ENCODE peak calls at places on chromosomes 4 and X, in ten cellular contexts. One of them, this sample, is unnamed.
A peak's percentile ranks its signal among the peaks of the same experiment; 100 is the strongest.

GRCh38 chrX:71532078-71532752 is 689 bp upstream of the OGT start:
- DNase-seq in sigmoid colon: no peak
- DNase-seq in tibial nerve: no peak
- DNase-seq in GM23338: no peak
- DNase-seq in heart left ventricle: no peak
- DNase-seq in upper lobe of left lung: no peak
- DNase-seq in adrenal gland: peak; percentile 62
- DNase-seq in Caco-2: peak; percentile 9
- DNase-seq in PC-3: peak; percentile 58
- DNase-seq in IMR-90: peak; percentile 66
- DNase-seq in this sample: no peak

GRCh38 chr4:39118034-39118658 is 56.1 kb downstream of the KLHL5 start:
- DNase-seq in Caco-2: no peak
- DNase-seq in IMR-90: no peak
- DNase-seq in tibial nerve: no peak
- DNase-seq in upper lobe of left lung: no peak
- DNase-seq in sigmoid colon: no peak
- DNase-seq in GM23338: no peak
- DNase-seq in adrenal gland: no peak
- DNase-seq in heart left ventricle: no peak
- DNase-seq in PC-3: no peak
- DNase-seq in this sample: no peak

GRCh38 chr4:77385124-77385969 is 220.3 kb upstream of the CXCL13 start:
- DNase-seq in tibial nerve: peak; percentile 43
- DNase-seq in PC-3: peak; percentile 61
- DNase-seq in adrenal gland: peak; percentile 85
- DNase-seq in sigmoid colon: peak; percentile 70
- DNase-seq in heart left ventricle: peak; percentile 52
- DNase-seq in Caco-2: peak; percentile 66
- DNase-seq in IMR-90: peak; percentile 63
- DNase-seq in GM23338: peak; percentile 77
- DNase-seq in upper lobe of left lung: no peak
- DNase-seq in this sample: no peak

GRCh38 chr4:156778093-156778492 is 193.5 kb downstream of the PDGFC start:
- DNase-seq in IMR-90: peak; percentile 72
- DNase-seq in tibial nerve: no peak
- DNase-seq in PC-3: peak; percentile 48
- DNase-seq in adrenal gland: no peak
- DNase-seq in sigmoid colon: no peak
- DNase-seq in upper lobe of left lung: no peak
- DNase-seq in heart left ventricle: no peak
- DNase-seq in Caco-2: no peak
- DNase-seq in GM23338: no peak
- DNase-seq in this sample: no peak

GRCh38 chr4:159220353-159220752 is 117.5 kb downstream of the RAPGEF2 start:
- DNase-seq in IMR-90: no peak
- DNase-seq in sigmoid colon: no peak
- DNase-seq in GM23338: no peak
- DNase-seq in PC-3: no peak
- DNase-seq in heart left ventricle: no peak
- DNase-seq in Caco-2: no peak
- DNase-seq in adrenal gland: no peak
- DNase-seq in tibial nerve: no peak
- DNase-seq in upper lobe of left lung: no peak
- DNase-seq in this sample: no peak

GRCh38 chr4:169098054-169098896 is 88.2 kb upstream of the CBR4 start:
- DNase-seq in IMR-90: peak; percentile 52
- DNase-seq in upper lobe of left lung: no peak
- DNase-seq in tibial nerve: no peak
- DNase-seq in adrenal gland: no peak
- DNase-seq in sigmoid colon: no peak
- DNase-seq in GM23338: no peak
- DNase-seq in heart left ventricle: no peak
- DNase-seq in PC-3: no peak
- DNase-seq in Caco-2: no peak
- DNase-seq in this sample: no peak

GRCh38 chrX:70878925-70879324 is 29.6 kb downstream of the TEX11 start:
- DNase-seq in tibial nerve: no peak
- DNase-seq in adrenal gland: no peak
- DNase-seq in GM23338: no peak
- DNase-seq in Caco-2: no peak
- DNase-seq in heart left ventricle: no peak
- DNase-seq in IMR-90: no peak
- DNase-seq in PC-3: no peak
- DNase-seq in sigmoid colon: no peak
- DNase-seq in upper lobe of left lung: no peak
- DNase-seq in this sample: no peak

GRCh38 chrX:38513087-38513742 is 48.1 kb upstream of the TSPAN7 start:
- DNase-seq in Caco-2: peak; percentile 15
- DNase-seq in PC-3: peak; percentile 10
- DNase-seq in sigmoid colon: no peak
- DNase-seq in adrenal gland: no peak
- DNase-seq in tibial nerve: no peak
- DNase-seq in heart left ventricle: no peak
- DNase-seq in IMR-90: no peak
- DNase-seq in upper lobe of left lung: no peak
- DNase-seq in GM23338: no peak
- DNase-seq in this sample: no peak

GRCh38 chr4:106021737-106022410 is 126.6 kb downstream of the NPNT start:
- DNase-seq in sigmoid colon: no peak
- DNase-seq in Caco-2: no peak
- DNase-seq in tibial nerve: no peak
- DNase-seq in upper lobe of left lung: no peak
- DNase-seq in GM23338: no peak
- DNase-seq in PC-3: no peak
- DNase-seq in IMR-90: no peak
- DNase-seq in adrenal gland: no peak
- DNase-seq in heart left ventricle: no peak
- DNase-seq in this sample: no peak

GRCh38 chr4:7187691-7188090 is 4.6 kb upstream of the SORCS2 start:
- DNase-seq in upper lobe of left lung: no peak
- DNase-seq in IMR-90: no peak
- DNase-seq in Caco-2: no peak
- DNase-seq in PC-3: no peak
- DNase-seq in tibial nerve: no peak
- DNase-seq in heart left ventricle: no peak
- DNase-seq in GM23338: no peak
- DNase-seq in adrenal gland: no peak
- DNase-seq in sigmoid colon: peak; percentile 35
- DNase-seq in this sample: no peak

GRCh38 chr4:7186081-7186480 is 6.3 kb upstream of the SORCS2 start:
- DNase-seq in adrenal gland: no peak
- DNase-seq in tibial nerve: peak; percentile 12
- DNase-seq in sigmoid colon: peak; percentile 50
- DNase-seq in upper lobe of left lung: no peak
- DNase-seq in PC-3: no peak
- DNase-seq in heart left ventricle: no peak
- DNase-seq in GM23338: peak; percentile 72
- DNase-seq in Caco-2: peak; percentile 62
- DNase-seq in IMR-90: no peak
- DNase-seq in this sample: no peak

GRCh38 chr4:7185487-7186030 is 6.8 kb upstream of the SORCS2 start:
- DNase-seq in IMR-90: no peak
- DNase-seq in PC-3: no peak
- DNase-seq in sigmoid colon: peak; percentile 39
- DNase-seq in adrenal gland: no peak
- DNase-seq in GM23338: no peak
- DNase-seq in upper lobe of left lung: no peak
- DNase-seq in heart left ventricle: no peak
- DNase-seq in Caco-2: no peak
- DNase-seq in tibial nerve: peak; percentile 9
- DNase-seq in this sample: no peak

GRCh38 chr4:7186516-7187296 is 5.6 kb upstream of the SORCS2 start:
- DNase-seq in sigmoid colon: peak; percentile 24
- DNase-seq in heart left ventricle: no peak
- DNase-seq in Caco-2: no peak
- DNase-seq in GM23338: no peak
- DNase-seq in IMR-90: no peak
- DNase-seq in PC-3: no peak
- DNase-seq in adrenal gland: no peak
- DNase-seq in tibial nerve: peak; percentile 5
- DNase-seq in upper lobe of left lung: no peak
- DNase-seq in this sample: no peak

DNA sequence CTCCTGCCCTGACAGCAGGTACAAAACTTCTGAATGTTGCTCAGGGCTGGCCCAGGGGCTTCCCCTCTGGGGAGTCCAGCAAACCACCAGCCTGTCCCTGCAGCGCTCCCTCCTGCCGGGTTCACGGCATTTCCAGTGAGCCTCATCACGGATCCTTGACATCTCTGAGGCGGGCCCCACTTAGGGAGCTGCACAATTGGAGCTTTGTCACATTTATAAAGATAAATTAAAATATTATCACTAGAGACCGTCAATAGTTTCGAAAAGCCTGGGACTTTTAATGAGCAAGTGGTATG is 5.1 kb upstream of the SORCS2 start:
- DNase-seq in PC-3: no peak
- DNase-seq in tibial nerve: peak; percentile 1
- DNase-seq in adrenal gland: no peak
- DNase-seq in Caco-2: no peak
- DNase-seq in IMR-90: no peak
- DNase-seq in upper lobe of left lung: no peak
- DNase-seq in heart left ventricle: no peak
- DNase-seq in sigmoid colon: peak; percentile 34
- DNase-seq in GM23338: no peak
- DNase-seq in this sample: no peak
- H3K27me3 ChIP-seq in PC-3: no peaks in the 10 kb centered on the region
- H3K27me3 ChIP-seq in tibial nerve: peaks cover 11% of the 10 kb centered on the region
- H3K27me3 ChIP-seq in adrenal gland: peaks cover 5% of the 10 kb centered on the region
- H3K27me3 ChIP-seq in Caco-2: no peaks in the 10 kb centered on the region
- H3K27me3 ChIP-seq in IMR-90: peaks cover 61% of the 10 kb centered on the region
- H3K27me3 ChIP-seq in upper lobe of left lung: no peaks in the 10 kb centered on the region
- H3K27me3 ChIP-seq in heart left ventricle: peaks cover 21% of the 10 kb centered on the region
- H3K27me3 ChIP-seq in sigmoid colon: peaks cover 12% of the 10 kb centered on the region
- H3K27me3 ChIP-seq in GM23338: peaks cover 6% of the 10 kb centered on the region
- H3K27me3 ChIP-seq in this sample: no peaks in the 10 kb centered on the region

GRCh38 chr4:109444182-109444844 is 10.7 kb downstream of the SEC24B start:
- DNase-seq in Caco-2: no peak
- DNase-seq in IMR-90: no peak
- DNase-seq in sigmoid colon: no peak
- DNase-seq in upper lobe of left lung: no peak
- DNase-seq in PC-3: no peak
- DNase-seq in GM23338: no peak
- DNase-seq in adrenal gland: no peak
- DNase-seq in heart left ventricle: no peak
- DNase-seq in tibial nerve: no peak
- DNase-seq in this sample: no peak
- H3K4me1 ChIP-seq in Caco-2: peaks cover 21% of the 10 kb centered on the region
- H3K4me1 ChIP-seq in IMR-90: peaks cover 7% of the 10 kb centered on the region
- H3K4me1 ChIP-seq in sigmoid colon: peaks cover 47% of the 10 kb centered on the region
- H3K4me1 ChIP-seq in upper lobe of left lung: peaks cover 45% of the 10 kb centered on the region
- H3K4me1 ChIP-seq in PC-3: peaks cover 21% of the 10 kb centered on the region
- H3K4me1 ChIP-seq in GM23338: peaks cover 6% of the 10 kb centered on the region
- H3K4me1 ChIP-seq in adrenal gland: peaks cover 32% of the 10 kb centered on the region
- H3K4me1 ChIP-seq in heart left ventricle: peaks cover 43% of the 10 kb centered on the region
- H3K4me1 ChIP-seq in tibial nerve: peaks cover 24% of the 10 kb centered on the region
- H3K4me1 ChIP-seq in this sample: peaks cover 12% of the 10 kb centered on the region

DNA sequence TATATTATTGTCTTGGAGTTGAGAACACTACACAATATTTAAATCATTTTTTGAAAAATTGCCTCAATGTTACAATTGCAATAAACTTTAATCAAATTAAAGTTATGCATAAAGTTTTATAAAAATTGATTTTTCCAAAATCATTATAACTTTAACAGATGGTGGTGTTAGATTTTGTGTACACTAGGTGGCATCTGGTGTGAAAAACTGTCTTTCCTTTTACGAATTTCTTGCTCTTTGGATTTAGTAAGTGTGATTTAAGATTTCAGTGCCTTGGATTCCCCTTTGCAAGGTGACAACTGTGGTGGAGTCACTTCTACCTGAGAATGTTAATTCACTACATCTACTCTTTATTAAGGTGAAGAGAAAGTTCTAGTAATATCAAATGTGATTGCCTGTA is 91.6 kb downstream of the AREG start:
- DNase-seq in adrenal gland: no peak
- DNase-seq in PC-3: peak; percentile 46
- DNase-seq in GM23338: no peak
- DNase-seq in upper lobe of left lung: no peak
- DNase-seq in sigmoid colon: no peak
- DNase-seq in tibial nerve: no peak
- DNase-seq in Caco-2: no peak
- DNase-seq in heart left ventricle: no peak
- DNase-seq in IMR-90: no peak
- DNase-seq in this sample: no peak
- TF ChIP-seq CTCF in adrenal gland: no peak
- TF ChIP-seq CTCF in PC-3: peak; percentile 61
- TF ChIP-seq CTCF in GM23338: peak; percentile 23
- TF ChIP-seq CTCF in upper lobe of left lung: no peak
- TF ChIP-seq CTCF in sigmoid colon: no peak
- TF ChIP-seq CTCF in tibial nerve: no peak
- TF ChIP-seq CTCF in Caco-2: no peak
- TF ChIP-seq CTCF in heart left ventricle: no peak
- TF ChIP-seq CTCF in IMR-90: peak; percentile 26
- TF ChIP-seq CTCF in this sample: no peak

DNA sequence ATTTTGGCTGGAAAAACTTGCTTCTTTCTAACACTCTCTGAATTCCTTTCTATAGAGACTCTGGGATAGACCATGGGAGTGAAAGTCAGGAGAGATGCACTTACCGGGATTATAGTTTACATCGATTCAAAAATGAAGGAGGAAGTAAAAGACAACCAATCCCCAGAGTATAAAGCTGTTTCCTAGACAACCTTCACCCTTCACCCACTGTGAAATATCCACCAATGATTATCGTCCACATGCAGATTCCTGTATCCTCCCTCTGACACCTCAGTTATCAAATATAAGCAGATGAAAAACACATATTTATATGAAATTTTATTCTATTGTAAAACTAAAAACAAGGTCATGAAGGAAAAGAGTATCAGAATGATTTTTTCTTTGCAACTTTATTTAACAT is 258.8 kb upstream of the GK2 start:
- DNase-seq in tibial nerve: no peak
- DNase-seq in heart left ventricle: no peak
- DNase-seq in IMR-90: no peak
- DNase-seq in upper lobe of left lung: no peak
- DNase-seq in GM23338: no peak
- DNase-seq in Caco-2: no peak
- DNase-seq in adrenal gland: no peak
- DNase-seq in sigmoid colon: no peak
- DNase-seq in PC-3: no peak
- DNase-seq in this sample: no peak
- H3K27me3 ChIP-seq in tibial nerve: no peaks in the 10 kb centered on the region
- H3K27me3 ChIP-seq in heart left ventricle: no peaks in the 10 kb centered on the region
- H3K27me3 ChIP-seq in IMR-90: no peaks in the 10 kb centered on the region
- H3K27me3 ChIP-seq in upper lobe of left lung: no peaks in the 10 kb centered on the region
- H3K27me3 ChIP-seq in GM23338: no peaks in the 10 kb centered on the region
- H3K27me3 ChIP-seq in Caco-2: no peaks in the 10 kb centered on the region
- H3K27me3 ChIP-seq in adrenal gland: no peaks in the 10 kb centered on the region
- H3K27me3 ChIP-seq in sigmoid colon: no peaks in the 10 kb centered on the region
- H3K27me3 ChIP-seq in PC-3: no peaks in the 10 kb centered on the region
- H3K27me3 ChIP-seq in this sample: no peaks in the 10 kb centered on the region

GRCh38 chr4:162872001-162872400 is 294.7 kb downstream of the NAF1 start:
- DNase-seq in IMR-90: no peak
- DNase-seq in heart left ventricle: no peak
- DNase-seq in tibial nerve: no peak
- DNase-seq in Caco-2: no peak
- DNase-seq in adrenal gland: no peak
- DNase-seq in sigmoid colon: no peak
- DNase-seq in PC-3: no peak
- DNase-seq in upper lobe of left lung: no peak
- DNase-seq in GM23338: no peak
- DNase-seq in this sample: no peak
- H3K4me1 ChIP-seq in IMR-90: no peaks in the 10 kb centered on the region
- H3K4me1 ChIP-seq in heart left ventricle: no peaks in the 10 kb centered on the region
- H3K4me1 ChIP-seq in tibial nerve: no peaks in the 10 kb centered on the region
- H3K4me1 ChIP-seq in Caco-2: no peaks in the 10 kb centered on the region
- H3K4me1 ChIP-seq in adrenal gland: no peaks in the 10 kb centered on the region
- H3K4me1 ChIP-seq in sigmoid colon: no peaks in the 10 kb centered on the region
- H3K4me1 ChIP-seq in PC-3: no peaks in the 10 kb centered on the region
- H3K4me1 ChIP-seq in upper lobe of left lung: no peaks in the 10 kb centered on the region
- H3K4me1 ChIP-seq in GM23338: no peaks in the 10 kb centered on the region
- H3K4me1 ChIP-seq in this sample: no peaks in the 10 kb centered on the region